ENCODE peak calls at places on chromosomes 11 and 22, in nine cellular contexts. L, K, X, I, H, R, O, B and C are unnamed samples.

GRCh38 chr22:32801001-32801435 is 487 bp upstream of the TIMP3 start:
- DNase-seq in L (no peak), K (no peak), X (no peak), I (no peak), H (no peak), R (no peak), O (no peak), B (no peak), C (no peak)

GRCh38 chr22:40665312-40665711 is 14.0 kb upstream of the MCHR1 start:
- DNase-seq in L (peak), K (peak), X (no peak), I (peak), H (no peak), R (no peak), O (peak), B (peak), C (no peak)

GRCh38 chr11:22792497-22792896 is 37.1 kb downstream of the SVIP start:
- DNase-seq in L (peak), K (peak), X (no peak), I (peak), H (no peak), R (no peak), O (peak), B (no peak), C (no peak)

GRCh38 chr11:28447226-28447625 is 339.0 kb downstream of the METTL15 start:
- DNase-seq in L (peak), K (peak), X (no peak), I (peak), H (no peak), R (no peak), O (peak), B (peak), C (no peak)

GRCh38 chr22:46049726-46050450 is 72.9 kb upstream of the WNT7B start:
- DNase-seq in L (no peak), K (no peak), X (peak), I (no peak), H (no peak), R (no peak), O (no peak), B (no peak), C (no peak)

GRCh38 chr11:63906585-63906984 is 10.4 kb downstream of the RCOR2 start:
- DNase-seq in L (peak), K (peak), X (peak), I (peak), H (no peak), R (no peak), O (no peak), B (no peak), C (no peak)

GRCh38 chr22:49011379-49011768 is 816.3 kb downstream of the BRD1 start:
- DNase-seq in L (no peak), K (no peak), X (no peak), I (no peak), H (no peak), R (no peak), O (no peak), B (no peak), C (no peak)

GRCh38 chr11:72833792-72834501 is 19.7 kb downstream of the ATG16L2 start:
- DNase-seq in L (peak), K (no peak), X (no peak), I (peak), H (no peak), R (peak), O (no peak), B (no peak), C (peak)

GRCh38 chr22:43893266-43893665 is 1.5 kb upstream of the PNPLA5 start:
- DNase-seq in L (no peak), K (no peak), X (no peak), I (no peak), H (no peak), R (no peak), O (no peak), B (no peak), C (no peak)

DNA sequence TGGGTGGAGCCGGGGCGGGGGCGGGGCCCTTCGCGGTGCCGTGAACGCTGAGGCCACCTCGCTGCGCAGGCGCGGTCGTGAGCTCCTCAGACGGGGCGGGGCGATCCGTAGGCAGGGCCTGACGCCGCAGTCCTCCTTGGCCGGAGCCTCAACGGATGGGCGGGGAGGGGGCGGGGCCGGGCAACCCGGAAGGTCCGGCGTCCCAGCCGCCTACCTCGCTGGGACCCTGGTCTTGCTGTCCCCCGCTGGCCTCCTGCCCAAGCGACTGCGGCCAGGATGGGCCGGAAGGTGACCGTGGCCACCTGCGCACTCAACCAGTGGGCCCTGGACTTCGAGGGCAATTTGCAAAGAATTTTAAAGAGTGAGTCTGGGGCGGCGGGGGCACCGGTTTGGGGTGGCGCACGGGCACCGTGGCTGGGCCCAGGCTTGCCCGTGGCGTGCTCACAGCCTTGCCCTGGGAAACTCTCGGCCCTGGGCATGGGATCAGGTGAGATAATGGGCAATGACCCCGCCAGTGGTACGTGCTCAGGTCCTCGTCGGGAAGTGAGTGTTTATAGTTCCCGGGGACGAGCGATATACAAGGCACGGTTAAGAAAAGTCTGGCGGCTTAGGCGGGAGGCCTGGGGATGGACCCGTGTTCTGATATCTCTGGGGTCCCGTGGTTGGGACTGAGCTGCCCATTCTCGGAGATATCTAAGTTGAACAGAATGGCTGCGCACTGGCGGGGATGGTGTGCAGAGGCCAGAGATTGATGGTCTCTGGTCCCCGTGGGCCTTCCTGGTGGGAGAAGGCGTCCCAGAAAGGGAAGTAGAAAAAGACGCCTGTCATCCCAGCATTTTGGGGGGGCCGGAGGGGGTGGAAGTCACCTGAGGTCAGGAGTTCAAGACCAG is at the start of gene NADSYN1:
- DNase-seq in L (peak), K (peak), X (peak), I (peak), H (peak), R (peak), O (peak), B (peak), C (peak)
- TF ChIP-seq CTCF in L (no peak), K (no peak), X (no peak), I (no peak), H (peak), R (no peak), O (no peak), B (no peak), C (no peak)

GRCh38 chr11:74672956-74673895 is 58.0 kb downstream of the CHRDL2 start:
- DNase-seq in L (peak), K (peak), X (peak), I (peak), H (no peak), R (no peak), O (peak), B (peak), C (no peak)

GRCh38 chr11:74675761-74676160 is 55.5 kb downstream of the CHRDL2 start:
- DNase-seq in L (no peak), K (no peak), X (no peak), I (no peak), H (no peak), R (no peak), O (no peak), B (no peak), C (no peak)

GRCh38 chr11:74671520-74672196 is 59.6 kb downstream of the CHRDL2 start:
- DNase-seq in L (peak), K (peak), X (no peak), I (peak), H (no peak), R (no peak), O (peak), B (no peak), C (no peak)

GRCh38 chr11:74672332-74672955 is 58.8 kb downstream of the CHRDL2 start:
- DNase-seq in L (no peak), K (no peak), X (no peak), I (no peak), H (no peak), R (no peak), O (peak), B (no peak), C (no peak)

GRCh38 chr11:74673956-74674355 is 57.3 kb downstream of the CHRDL2 start:
- DNase-seq in L (no peak), K (no peak), X (no peak), I (no peak), H (no peak), R (no peak), O (no peak), B (no peak), C (no peak)
- H3K4me3 ChIP-seq in L (no peak), K (no peak), X (no peak), I (no peak), H (no peak), R (no peak), O (no peak), B (no peak), C (no peak)

GRCh38 chr22:22709719-22710445 is 65.5 kb downstream of the GGTLC2 start:
- DNase-seq in L (no peak), K (no peak), X (peak), I (peak), H (no peak), R (no peak), O (no peak), B (no peak), C (no peak)
- TF ChIP-seq CTCF in L (peak), K (peak), X (peak), I (peak), H (no peak), R (no peak), O (no peak), B (peak), C (peak)

GRCh38 chr22:27796118-27796517 is 5.4 kb downstream of the MN1 start:
- DNase-seq in L (no peak), K (no peak), X (no peak), I (no peak), H (no peak), R (no peak), O (no peak), B (no peak), C (no peak)
- H3K4me3 ChIP-seq in L (peak), K (no peak), X (no peak), I (peak), H (peak), R (no peak), O (peak), B (no peak), C (no peak)